ENCODE peak calls at places on chromosomes 5 and 9, in six cellular contexts. U, S, K, J, X and Q are unnamed samples.

GRCh38 chr5:161734741-161735140 is 49.2 kb downstream of the GABRA6 start:
- DNase-seq in U (no peak), S (no peak), K (no peak), J (no peak), X (no peak), Q (no peak)

GRCh38 chr5:1448511-1449011 is 3.3 kb upstream of the SLC6A3 start:
- DNase-seq in U (peak; percentile 21), S (no peak), K (no peak), J (no peak), X (no peak), Q (no peak)

GRCh38 chr5:123802298-123802951 is 290.4 kb downstream of the CSNK1G3 start:
- DNase-seq in U (no peak), S (no peak), K (no peak), J (no peak), X (no peak), Q (no peak)

GRCh38 chr5:80796861-80797260 is 142.1 kb upstream of the DHFR start:
- DNase-seq in U (no peak), S (no peak), K (no peak), J (no peak), X (no peak), Q (no peak)

GRCh38 chr5:177357459-177358332 is at the start of gene RGS14:
- DNase-seq in U (peak; percentile 82), S (peak; percentile 90), K (no peak), J (peak; percentile 35), X (peak; percentile 27), Q (no peak)

GRCh38 chr5:172694061-172694460 is 53.0 kb downstream of the NEURL1B start:
- DNase-seq in U (no peak), S (no peak), K (no peak), J (no peak), X (no peak), Q (no peak)

GRCh38 chr5:55143624-55144023 is 16.3 kb upstream of the GPX8 start:
- DNase-seq in U (no peak), S (no peak), K (peak; percentile 35), J (no peak), X (no peak), Q (no peak)

GRCh38 chr9:95107001-95107749 is 210.3 kb downstream of the FANCC start:
- DNase-seq in U (peak; percentile 28), S (no peak), K (no peak), J (no peak), X (peak; percentile 84), Q (no peak)

GRCh38 chr5:137733011-137733410 is 2.9 kb downstream of the KLHL3 start:
- DNase-seq in U (no peak), S (no peak), K (no peak), J (no peak), X (no peak), Q (no peak)

GRCh38 chr9:68979538-68980314 is 34.2 kb downstream of the PRKACG start:
- DNase-seq in U (no peak), S (peak; percentile 63), K (peak; percentile 80), J (no peak), X (no peak), Q (no peak)

GRCh38 chr5:118888556-118888955 is 99.8 kb downstream of the DTWD2 start:
- DNase-seq in U (no peak), S (no peak), K (no peak), J (no peak), X (no peak), Q (no peak)

GRCh38 chr5:118883396-118883795 is 105.0 kb downstream of the DTWD2 start:
- DNase-seq in U (no peak), S (no peak), K (no peak), J (no peak), X (no peak), Q (no peak)

GRCh38 chr5:118882666-118883065 is 105.7 kb downstream of the DTWD2 start:
- DNase-seq in U (no peak), S (no peak), K (no peak), J (no peak), X (no peak), Q (no peak)
- H3K4me3 ChIP-seq in U (no peak overlapping the region), S (no peak overlapping the region), K (no peak overlapping the region), J (no peak overlapping the region), X (no peak overlapping the region), Q (no peak overlapping the region)

GRCh38 chr9:36091028-36091953 is 45.2 kb upstream of the GLIPR2 start:
- DNase-seq in U (no peak), S (no peak), K (peak; percentile 25), J (no peak), X (no peak), Q (peak; percentile 95)
- TF ChIP-seq CTCF in U (no peak), S (peak; percentile 17), K (no peak), J (no peak), X (no peak), Q (peak; percentile 40)

GRCh38 chr9:131423171-131423581 is 29.3 kb downstream of the PRRC2B start:
- DNase-seq in U (peak; percentile 72), S (no peak), K (no peak), J (peak; percentile 51), X (no peak), Q (peak; percentile 46)
- H3K4me3 ChIP-seq in U (no peak overlapping the region), S (no peak overlapping the region), K (no peak overlapping the region), J (peak overlapping the region; percentile 16), X (no peak overlapping the region), Q (peak overlapping the region; percentile 30)

DNA sequence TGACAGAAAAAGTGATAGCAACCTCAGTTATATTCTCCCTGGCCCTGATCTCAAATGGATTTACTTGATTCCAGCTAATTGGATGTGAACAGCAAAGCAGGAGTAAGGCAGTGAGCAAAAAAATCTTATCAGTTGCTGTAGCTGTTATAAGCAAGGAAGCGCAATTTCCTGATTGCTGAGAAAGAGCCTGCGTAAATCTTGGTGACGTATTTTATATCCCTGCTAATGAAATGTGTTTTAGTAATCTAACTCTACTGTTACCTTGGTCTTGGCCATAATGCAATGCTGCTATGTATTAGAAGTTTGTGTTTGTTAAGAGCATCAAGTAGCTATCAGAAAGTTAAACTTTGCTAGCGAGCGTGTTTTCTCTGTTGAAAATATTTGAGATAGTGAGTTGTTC is 661.2 kb upstream of the SEMA6A start:
- DNase-seq in U (no peak), S (no peak), K (no peak), J (no peak), X (no peak), Q (no peak)
- TF ChIP-seq CTCF in U (no peak), S (no peak), K (no peak), J (no peak), X (no peak), Q (no peak)

GRCh38 chr9:124593080-124594058 is 86.2 kb upstream of the NR5A1 start:
- DNase-seq in U (no peak), S (no peak), K (peak; percentile 26), J (no peak), X (no peak), Q (no peak)
- H3K4me3 ChIP-seq in U (no peak overlapping the region), S (no peak overlapping the region), K (peak overlapping the region; percentile 9), J (no peak overlapping the region), X (no peak overlapping the region), Q (no peak overlapping the region)

GRCh38 chr5:27353540-27353939 is 315.2 kb upstream of the CDH9 start:
- DNase-seq in U (no peak), S (no peak), K (no peak), J (no peak), X (no peak), Q (no peak)

DNA sequence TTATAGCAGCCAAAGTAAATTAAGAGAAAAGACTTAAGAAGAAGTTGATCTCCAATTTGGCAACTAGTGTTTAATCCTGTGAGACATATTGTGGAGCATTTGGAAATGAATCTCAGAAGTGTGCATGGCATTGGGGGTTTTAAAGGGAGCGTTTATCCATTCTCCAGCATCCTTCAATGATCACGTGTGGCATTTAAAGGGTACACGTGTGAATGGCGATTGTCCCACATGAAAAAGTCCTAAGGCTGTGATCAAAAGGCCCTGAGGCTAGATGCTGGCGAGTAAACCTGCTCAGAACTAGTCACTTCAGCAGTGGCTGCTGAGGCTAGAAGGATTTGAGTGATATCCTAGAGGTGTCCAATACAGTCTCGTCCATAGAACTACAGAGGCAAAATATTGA is 315.6 kb upstream of the CDH9 start:
- DNase-seq in U (no peak), S (no peak), K (no peak), J (no peak), X (no peak), Q (no peak)
- TF ChIP-seq CTCF in U (no peak), S (no peak), K (no peak), J (no peak), X (no peak), Q (no peak)

GRCh38 chr9:117704597-117704996 is 394 bp downstream of the TLR4 start:
- DNase-seq in U (no peak), S (peak; percentile 37), K (no peak), J (no peak), X (no peak), Q (no peak)
- H3K4me3 ChIP-seq in U (peak overlapping the region; percentile 24), S (peak overlapping the region; percentile 74), K (no peak overlapping the region), J (peak overlapping the region; percentile 58), X (peak overlapping the region; percentile 11), Q (no peak overlapping the region)